ENCODE peak calls at places on chromosomes 3 and 15, in six cellular contexts. F, I, G, Y, A and V are unnamed samples.

GRCh38 chr3:58824285-58824684 is 157.7 kb upstream of the FAM3D start:
- DNase-seq in G (peak; percentile 63), F (peak; percentile 74), Y (peak; percentile 14), I (peak; percentile 90), A (no peak), V (peak; percentile 85)

GRCh38 chr3:48215466-48215865 is 7.8 kb upstream of the CAMP start:
- DNase-seq in I (no peak), G (no peak), A (peak; percentile 49), Y (no peak), F (no peak), V (peak; percentile 33)

GRCh38 chr3:183392166-183393034 is 36.0 kb downstream of the MCF2L2 start:
- DNase-seq in Y (no peak), G (no peak), A (no peak), I (no peak), F (no peak), V (no peak)

GRCh38 chr3:127768346-127769008 is 53.8 kb downstream of the MGLL start:
- DNase-seq in I (no peak), Y (no peak), F (no peak), G (no peak), A (no peak), V (no peak)

GRCh38 chr3:122943828-122944190 is 83.8 kb downstream of the SEMA5B start:
- DNase-seq in Y (no peak), A (no peak), F (no peak), G (no peak), I (peak; percentile 40), V (no peak)

GRCh38 chr15:69648775-69649735 is 196.4 kb downstream of the RPLP1 start:
- DNase-seq in I (peak; percentile 85), F (no peak), A (no peak), Y (no peak), G (no peak), V (no peak)

GRCh38 chr15:44102675-44103254 is 92.3 kb downstream of the FRMD5 start:
- DNase-seq in G (no peak), F (no peak), I (no peak), Y (no peak), A (no peak), V (no peak)

GRCh38 chr3:75218577-75218976 is 445.6 kb upstream of the FRG2C start:
- DNase-seq in G (no peak), I (no peak), Y (no peak), A (no peak), F (no peak), V (no peak)

GRCh38 chr3:57942872-57943283 is 65.3 kb upstream of the FLNB start:
- DNase-seq in G (peak; percentile 76), F (peak; percentile 71), A (peak; percentile 68), I (peak; percentile 30), Y (no peak), V (peak; percentile 48)

GRCh38 chr3:113741086-113741485 is 5.0 kb downstream of the NAA50 start:
- DNase-seq in G (no peak), A (no peak), Y (no peak), I (no peak), F (no peak), V (no peak)

GRCh38 chr3:162087361-162087760 is 590.8 kb downstream of the OTOL1 start:
- DNase-seq in Y (no peak), F (no peak), I (no peak), A (no peak), G (no peak), V (no peak)

GRCh38 chr3:85939026-85939616 is 980.3 kb downstream of the CADM2 start:
- DNase-seq in I (no peak), Y (no peak), F (no peak), A (no peak), G (no peak), V (no peak)

GRCh38 chr3:183506674-183507290 is 48.7 kb downstream of the KLHL6 start:
- DNase-seq in Y (no peak), A (no peak), F (no peak), G (no peak), I (no peak), V (no peak)

GRCh38 chr3:30658328-30659052 is 52.1 kb downstream of the TGFBR2 start:
- DNase-seq in Y (peak; percentile 52), G (no peak), F (no peak), I (no peak), A (no peak), V (no peak)

GRCh38 chr3:182413061-182413460 is 380.2 kb upstream of the ATP11B start:
- DNase-seq in F (no peak), I (no peak), Y (no peak), A (no peak), G (no peak), V (no peak)

GRCh38 chr15:53851110-53851833 is 91.8 kb upstream of the WDR72 start:
- DNase-seq in Y (no peak), F (no peak), G (no peak), A (no peak), I (no peak), V (no peak)

GRCh38 chr15:101488300-101489164 is 975 bp downstream of the PCSK6 start:
- DNase-seq in I (peak; percentile 63), A (no peak), G (no peak), F (no peak), Y (no peak), V (no peak)

GRCh38 chr15:58951388-58952060 is 18.0 kb upstream of the SLTM start:
- DNase-seq in F (no peak), G (no peak), Y (no peak), A (no peak), I (no peak), V (no peak)

GRCh38 chr15:38705421-38706219 is 141.0 kb upstream of the RASGRP1 start:
- DNase-seq in F (no peak), A (no peak), G (no peak), I (no peak), Y (no peak), V (no peak)

GRCh38 chr3:32961189-32961715 is 9.8 kb downstream of the CCR4 start:
- DNase-seq in G (no peak), Y (no peak), I (no peak), A (no peak), F (no peak), V (no peak)

GRCh38 chr3:13645791-13646637 is 97.1 kb downstream of the FBLN2 start:
- DNase-seq in A (no peak), I (no peak), Y (no peak), G (no peak), F (no peak), V (no peak)

GRCh38 chr3:13648744-13649096 is 99.8 kb downstream of the FBLN2 start:
- DNase-seq in F (no peak), Y (no peak), G (no peak), A (no peak), I (no peak), V (no peak)

GRCh38 chr3:13648060-13648743 is 99.3 kb downstream of the FBLN2 start:
- DNase-seq in Y (peak; percentile 75), I (peak; percentile 99), F (peak; percentile 84), G (peak; percentile 82), A (peak; percentile 78), V (peak; percentile 73)

GRCh38 chr3:13650210-13651056 is 101.5 kb downstream of the FBLN2 start:
- DNase-seq in F (peak; percentile 75), A (peak; percentile 78), I (peak; percentile 97), G (peak; percentile 78), Y (peak; percentile 82), V (peak; percentile 76)

GRCh38 chr3:13647314-13648059 is 98.6 kb downstream of the FBLN2 start:
- DNase-seq in G (no peak), F (no peak), Y (peak; percentile 22), I (no peak), A (no peak), V (no peak)
- H3K4me1 ChIP-seq in G (no peaks in the 10 kb centered on the region), F (peaks cover 12% of the 10 kb centered on the region), Y (peaks cover 28% of the 10 kb centered on the region), I (peaks cover 3% of the 10 kb centered on the region), A (no peaks in the 10 kb centered on the region), V (peaks cover 9% of the 10 kb centered on the region)

GRCh38 chr3:100306695-100307094 is 27.9 kb upstream of the NIT2 start:
- DNase-seq in G (no peak), F (no peak), A (no peak), I (no peak), Y (no peak), V (no peak)

GRCh38 chr3:100311011-100311410 is 23.5 kb upstream of the NIT2 start:
- DNase-seq in F (no peak), G (no peak), A (no peak), I (no peak), Y (no peak), V (no peak)

GRCh38 chr3:100310355-100310965 is 24.1 kb upstream of the NIT2 start:
- DNase-seq in A (no peak), F (no peak), G (no peak), Y (no peak), I (no peak), V (no peak)
- H3K36me3 ChIP-seq in A (peaks cover 26% of the 10 kb centered on the region), F (peaks cover 9% of the 10 kb centered on the region), G (no peaks in the 10 kb centered on the region), Y (peaks cover 4% of the 10 kb centered on the region), I (peaks cover 46% of the 10 kb centered on the region), V (peaks cover 5% of the 10 kb centered on the region)

GRCh38 chr15:45710657-45711056 is 75.8 kb downstream of the SQOR start:
- DNase-seq in I (no peak), Y (no peak), A (no peak), G (no peak), F (no peak), V (no peak)

GRCh38 chr15:45720183-45720582 is 85.4 kb downstream of the SQOR start:
- DNase-seq in I (no peak), F (no peak), Y (no peak), A (no peak), G (no peak), V (no peak)

GRCh38 chr15:45719490-45719889 is 84.7 kb downstream of the SQOR start:
- DNase-seq in A (no peak), G (no peak), F (no peak), I (peak; percentile 68), Y (no peak), V (no peak)

GRCh38 chr15:45714501-45715488 is 80.0 kb downstream of the SQOR start:
- DNase-seq in I (peak; percentile 91), A (peak; percentile 56), Y (peak; percentile 27), F (peak; percentile 59), G (peak; percentile 50), V (peak; percentile 70)

DNA sequence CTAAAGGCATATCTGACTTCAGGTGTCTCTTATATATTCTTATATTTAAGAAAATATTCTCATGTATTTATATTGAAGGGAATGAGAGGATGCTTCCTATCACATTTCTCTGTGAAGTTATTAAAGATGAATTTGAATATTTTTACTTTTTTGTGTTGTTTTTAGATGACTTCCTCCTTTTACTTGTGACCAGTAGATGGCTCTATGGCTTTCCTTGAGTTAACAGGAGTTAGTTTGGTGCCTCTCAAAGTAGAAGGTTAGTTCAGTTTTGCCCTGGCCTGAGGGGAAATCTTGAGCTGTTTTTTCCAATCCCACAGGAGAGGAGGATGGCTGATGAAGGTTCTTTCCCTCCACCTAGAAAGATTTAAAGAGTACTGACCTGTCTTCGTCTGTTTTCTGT is 80.7 kb downstream of the SQOR start:
- DNase-seq in A (no peak), Y (no peak), F (no peak), G (no peak), I (no peak), V (no peak)
- TF ChIP-seq CTCF in A (no peak), Y (no peak), F (no peak), G (no peak), I (peak; percentile 73), V (no peak)

DNA sequence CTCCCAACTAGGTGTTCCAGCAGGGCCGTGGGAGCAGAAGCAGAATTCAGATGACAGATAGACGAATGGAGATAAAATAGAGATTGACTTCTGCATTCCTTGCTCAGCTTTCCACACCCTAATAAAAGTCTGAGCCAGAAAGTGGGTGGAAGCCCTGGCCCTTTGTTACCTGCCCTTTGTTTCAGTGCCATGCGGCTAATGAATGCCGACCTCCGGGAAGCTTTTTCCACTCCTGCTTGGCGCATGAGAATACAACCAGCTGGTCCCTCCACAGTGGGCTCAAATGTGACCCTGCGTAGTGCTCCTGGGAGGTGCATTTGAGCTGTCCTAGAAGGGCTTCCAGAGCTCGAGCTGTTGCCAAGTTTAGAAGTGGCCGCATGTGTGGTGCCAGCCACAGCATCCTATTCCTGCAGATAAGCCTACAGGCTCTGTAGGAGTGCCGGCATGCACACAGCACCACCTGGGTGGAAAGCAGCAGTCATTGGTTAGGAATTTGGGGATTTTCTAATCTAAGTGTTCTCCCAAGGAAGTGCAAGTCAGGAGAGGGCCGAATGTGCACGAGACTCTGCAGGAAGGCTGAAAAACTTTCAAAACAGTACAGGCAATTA is 94.6 kb downstream of the SLCO3A1 start:
- DNase-seq in I (peak; percentile 82), G (no peak), A (no peak), F (peak; percentile 35), Y (no peak), V (peak; percentile 34)
- H3K4me1 ChIP-seq in I (peaks cover 7% of the 10 kb centered on the region), G (peaks cover 19% of the 10 kb centered on the region), A (peaks cover 26% of the 10 kb centered on the region), F (peaks cover 55% of the 10 kb centered on the region), Y (peaks cover 5% of the 10 kb centered on the region), V (peaks cover 11% of the 10 kb centered on the region)